ENCODE peak calls at places on chromosomes 1 and 21, in five cellular contexts. G, P, R, O and B are unnamed samples.

GRCh38 chr1:5939268-5940060 is 52.8 kb downstream of the NPHP4 start:
- DNase-seq in R (no peak), G (no peak), P (no peak), O (no peak), B (no peak)

GRCh38 chr1:225567789-225568188 is 85.1 kb downstream of the ENAH start:
- DNase-seq in R (no peak), O (no peak), P (no peak), G (no peak), B (no peak)

GRCh38 chr1:114298059-114298458 is 144.4 kb upstream of the SYT6 start:
- DNase-seq in P (no peak), G (no peak), R (no peak), O (no peak), B (no peak)

GRCh38 chr1:162285149-162285561 is 91.5 kb downstream of the SPATA46 start:
- DNase-seq in R (no peak), G (peak; percentile 25), O (peak; percentile 90), P (no peak), B (no peak)

GRCh38 chr1:98677288-98677687 is 15.8 kb downstream of the SNX7 start:
- DNase-seq in R (no peak), G (no peak), P (no peak), O (no peak), B (no peak)

GRCh38 chr1:1173793-1174415 is at the start of gene TTLL10:
- DNase-seq in R (no peak), P (peak; percentile 46), O (no peak), G (peak; percentile 22), B (no peak)

GRCh38 chr1:3654549-3655281 is 2.4 kb downstream of the TP73 start:
- DNase-seq in P (no peak), R (no peak), G (no peak), O (no peak), B (no peak)

GRCh38 chr1:39676951-39677350 is 5.0 kb upstream of the NT5C1A start:
- DNase-seq in O (peak; percentile 86), G (no peak), P (no peak), R (no peak), B (no peak)

GRCh38 chr21:16108561-16109070 is 378.8 kb downstream of the USP25 start:
- DNase-seq in G (no peak), P (no peak), O (no peak), R (no peak), B (no peak)

GRCh38 chr1:163834778-163835177 is 513.0 kb downstream of the NUF2 start:
- DNase-seq in R (no peak), O (no peak), G (no peak), P (no peak), B (no peak)

DNA sequence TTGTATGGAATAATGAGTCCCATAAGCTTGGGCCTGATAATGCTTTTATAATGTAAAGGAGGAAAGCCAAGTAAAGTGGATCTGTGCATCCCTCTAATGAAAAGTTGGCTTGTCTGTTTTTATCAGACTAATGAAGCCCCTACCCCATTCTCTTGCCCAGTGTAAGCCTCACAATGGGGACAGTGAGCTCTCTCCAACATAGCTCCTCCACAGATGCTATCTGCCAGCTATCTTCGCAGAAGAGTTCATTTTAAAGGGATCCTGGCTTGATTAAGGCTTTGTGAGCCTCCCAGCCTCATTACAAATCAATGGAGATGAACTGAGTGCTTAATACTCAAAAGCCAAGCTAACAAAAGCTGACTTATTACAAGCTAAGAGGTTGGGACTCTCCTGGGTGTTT is 514.7 kb downstream of the NUF2 start:
- DNase-seq in P (no peak), R (no peak), O (no peak), G (no peak), B (no peak)
- H3K9me3 ChIP-seq in P (no peaks in the 10 kb centered on the region), R (no peaks in the 10 kb centered on the region), O (no peaks in the 10 kb centered on the region), G (no peaks in the 10 kb centered on the region), B (no peaks in the 10 kb centered on the region)

GRCh38 chr1:107776898-107777663 is 187.9 kb downstream of the VAV3 start:
- DNase-seq in P (no peak), O (no peak), G (no peak), R (no peak), B (no peak)
- H3K9me3 ChIP-seq in P (no peaks in the 10 kb centered on the region), O (no peaks in the 10 kb centered on the region), G (no peaks in the 10 kb centered on the region), R (no peaks in the 10 kb centered on the region), B (no peaks in the 10 kb centered on the region)

DNA sequence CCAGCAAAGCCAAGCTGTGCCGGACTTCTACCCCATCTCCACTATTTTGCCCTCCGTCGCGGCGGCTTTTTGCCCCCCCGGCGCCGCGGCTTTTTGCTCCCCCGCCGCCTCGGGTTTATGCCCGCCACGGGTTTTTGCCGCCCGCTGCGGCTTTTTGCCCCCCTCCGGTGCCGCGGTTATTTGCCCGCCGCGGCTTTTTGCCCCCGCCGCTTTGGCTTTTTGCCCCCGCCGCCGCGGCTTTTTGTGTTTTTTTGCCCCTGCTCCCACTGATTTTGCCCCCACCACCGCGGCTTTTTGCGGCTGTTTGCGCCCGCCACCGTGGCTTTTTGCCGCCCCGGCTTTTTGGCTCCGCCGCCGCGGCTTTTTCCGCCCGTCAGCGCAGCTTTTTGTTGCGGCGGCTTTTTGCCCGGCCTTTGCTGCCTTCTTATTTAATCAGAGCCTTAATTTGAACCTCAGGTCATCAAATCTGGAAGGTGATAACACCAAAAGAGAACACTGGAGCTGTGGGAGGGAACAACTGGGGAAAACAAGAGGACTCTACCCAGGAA is 106.0 kb downstream of the TPTE start:
- DNase-seq in G (no peak), R (no peak), P (no peak), O (no peak), B (no peak)
- H3K9me3 ChIP-seq in G (peaks cover 47% of the 10 kb centered on the region), R (no peaks in the 10 kb centered on the region), P (no peaks in the 10 kb centered on the region), O (peaks cover 7% of the 10 kb centered on the region), B (no peaks in the 10 kb centered on the region)

DNA sequence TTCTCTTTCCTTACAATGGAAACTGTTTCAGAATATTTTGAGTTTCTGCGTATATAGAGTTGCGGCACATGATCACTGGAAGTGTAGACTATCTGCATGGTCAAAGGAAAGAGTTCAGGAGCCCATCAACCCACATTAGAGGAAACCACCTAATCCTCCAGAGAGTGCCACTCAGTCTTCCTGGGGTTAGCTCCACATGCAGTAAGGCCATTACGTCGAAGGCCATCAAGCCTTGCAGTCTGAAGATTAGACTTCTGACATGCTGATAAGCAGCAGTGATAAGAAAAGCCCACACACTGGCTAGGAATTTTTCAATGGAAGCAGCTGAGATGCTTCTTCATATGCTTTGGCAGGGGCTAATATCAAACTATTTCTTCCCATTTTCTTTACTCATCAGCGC is 7.6 kb downstream of the ZNF669 start:
- DNase-seq in O (no peak), R (no peak), P (no peak), G (no peak), B (no peak)
- H3K9me3 ChIP-seq in O (peaks cover 59% of the 10 kb centered on the region), R (no peaks in the 10 kb centered on the region), P (peaks cover 39% of the 10 kb centered on the region), G (peaks cover 46% of the 10 kb centered on the region), B (peaks cover 16% of the 10 kb centered on the region)

DNA sequence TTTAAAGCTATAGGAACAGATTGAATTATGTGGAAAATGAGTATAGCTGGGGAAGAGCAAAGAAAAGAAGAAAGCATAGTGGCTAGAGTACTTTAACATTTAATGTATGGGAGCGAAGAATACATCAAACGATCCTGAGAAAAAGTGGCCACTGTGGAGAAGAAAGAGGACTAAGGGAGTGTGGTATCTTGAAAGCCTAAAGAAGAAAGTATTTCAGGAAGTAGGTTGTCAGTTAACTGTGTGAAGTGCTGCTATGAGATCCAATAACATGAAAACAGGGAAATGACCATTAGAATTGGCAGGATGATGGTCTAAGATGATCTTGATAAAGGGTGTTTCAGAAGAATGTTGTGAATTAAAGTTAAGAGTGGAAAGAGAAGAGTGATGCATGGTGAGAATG is 219.6 kb upstream of the BEND5 start:
- DNase-seq in O (no peak), P (no peak), G (no peak), R (no peak), B (no peak)
- H3K9me3 ChIP-seq in O (no peaks in the 10 kb centered on the region), P (peaks cover 6% of the 10 kb centered on the region), G (peaks cover 11% of the 10 kb centered on the region), R (no peaks in the 10 kb centered on the region), B (no peaks in the 10 kb centered on the region)

GRCh38 chr1:82722608-82723007 is 921.9 kb downstream of the ADGRL2 start:
- DNase-seq in P (no peak), G (no peak), R (no peak), O (no peak), B (no peak)
- H3K9me3 ChIP-seq in P (no peaks in the 10 kb centered on the region), G (peaks cover 7% of the 10 kb centered on the region), R (no peaks in the 10 kb centered on the region), O (no peaks in the 10 kb centered on the region), B (no peaks in the 10 kb centered on the region)

GRCh38 chr1:76625887-76626286 is 241.4 kb upstream of the ST6GALNAC5 start:
- DNase-seq in R (no peak), O (no peak), G (no peak), P (no peak), B (no peak)
- H3K9me3 ChIP-seq in R (no peaks in the 10 kb centered on the region), O (no peaks in the 10 kb centered on the region), G (no peaks in the 10 kb centered on the region), P (no peaks in the 10 kb centered on the region), B (no peaks in the 10 kb centered on the region)

DNA sequence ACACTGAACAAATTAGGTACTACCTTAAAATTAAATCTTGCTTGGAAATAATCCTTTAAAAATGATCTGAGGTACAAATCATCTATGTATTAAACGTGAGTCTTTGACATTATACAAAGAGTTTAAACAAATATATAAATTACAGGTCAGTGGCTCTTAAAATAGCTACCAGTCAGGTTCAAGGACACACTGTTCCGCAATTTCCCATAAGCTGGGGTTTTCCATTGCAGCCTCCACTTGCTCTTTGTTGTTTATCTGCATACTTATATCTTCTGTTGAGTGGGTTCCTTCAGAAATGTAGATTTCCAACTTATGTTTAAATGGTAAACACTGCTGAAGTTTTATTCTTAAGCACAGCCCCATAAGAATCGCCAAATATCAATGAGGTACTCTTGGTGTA is 5.7 kb upstream of the MRPL55 start:
- DNase-seq in P (no peak), G (no peak), O (no peak), R (no peak), B (no peak)
- H3K9me3 ChIP-seq in P (no peaks in the 10 kb centered on the region), G (peaks cover 3% of the 10 kb centered on the region), O (no peaks in the 10 kb centered on the region), R (no peaks in the 10 kb centered on the region), B (no peaks in the 10 kb centered on the region)

GRCh38 chr1:152679454-152679853 is 4.4 kb downstream of the LCE2C start:
- DNase-seq in G (no peak), P (no peak), R (no peak), O (no peak), B (no peak)

DNA sequence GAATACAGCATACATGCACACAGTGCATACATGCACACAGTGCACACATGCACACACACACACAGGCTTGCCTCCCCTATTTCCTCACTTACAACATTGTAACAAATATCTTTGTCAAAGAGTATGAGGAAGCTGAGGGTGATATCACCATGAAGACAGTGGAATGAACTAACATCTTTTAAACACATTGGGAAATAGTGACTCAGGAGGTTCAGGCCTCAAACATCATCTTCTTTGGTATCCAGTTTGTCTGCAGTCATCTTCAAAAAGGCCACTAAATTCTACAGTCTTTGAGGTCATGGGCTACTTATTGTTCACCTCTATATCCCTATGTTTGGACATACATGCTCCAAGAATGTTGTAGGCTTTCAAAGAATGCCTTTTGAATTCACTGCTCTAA is 2.1 kb upstream of the LCE2B start:
- DNase-seq in R (no peak), P (no peak), O (no peak), G (no peak), B (no peak)
- H3K9me3 ChIP-seq in R (no peaks in the 10 kb centered on the region), P (no peaks in the 10 kb centered on the region), O (no peaks in the 10 kb centered on the region), G (no peaks in the 10 kb centered on the region), B (no peaks in the 10 kb centered on the region)